ENCODE peak calls at places on chromosome 1, in six cellular contexts. Y, O, D, I, N and F are unnamed samples.

GRCh38 chr1:7101187-7101586 is 315.9 kb downstream of the CAMTA1 start:
- DNase-seq in Y (peak), O (no peak), D (no peak), I (no peak), N (no peak), F (no peak)

GRCh38 chr1:186091222-186091720 is 283.8 kb downstream of the TPR start:
- DNase-seq in Y (no peak), O (no peak), D (no peak), I (no peak), N (no peak), F (no peak)

GRCh38 chr1:93619507-93620168 is 62.0 kb downstream of the BCAR3 start:
- DNase-seq in Y (no peak), O (no peak), D (no peak), I (no peak), N (no peak), F (no peak)

GRCh38 chr1:181655756-181656155 is 172.4 kb downstream of the CACNA1E start:
- DNase-seq in Y (peak), O (no peak), D (no peak), I (no peak), N (no peak), F (no peak)

GRCh38 chr1:66779475-66780078 is 21.5 kb downstream of the INSL5 start:
- DNase-seq in Y (no peak), O (no peak), D (no peak), I (no peak), N (no peak), F (no peak)

GRCh38 chr1:149845416-149845815 is 54.0 kb upstream of the BOLA1 start:
- DNase-seq in Y (no peak), O (no peak), D (no peak), I (peak), N (no peak), F (no peak)

GRCh38 chr1:216183007-216183406 is 240.2 kb downstream of the USH2A start:
- DNase-seq in Y (peak), O (no peak), D (no peak), I (no peak), N (peak), F (no peak)

GRCh38 chr1:77375990-77376389 is 94.2 kb downstream of the AK5 start:
- DNase-seq in Y (no peak), O (peak), D (no peak), I (no peak), N (no peak), F (no peak)

GRCh38 chr1:247332215-247332900 is 691 bp upstream of the ZNF496 start:
- DNase-seq in Y (peak), O (peak), D (no peak), I (peak), N (no peak), F (peak)

GRCh38 chr1:225470691-225471452 is 43.0 kb upstream of the LBR start:
- DNase-seq in Y (no peak), O (no peak), D (no peak), I (no peak), N (no peak), F (no peak)

GRCh38 chr1:231278100-231278790 is 37.2 kb downstream of the GNPAT start:
- DNase-seq in Y (no peak), O (no peak), D (no peak), I (no peak), N (no peak), F (no peak)

GRCh38 chr1:226882631-226883409 is 12.4 kb downstream of the PSEN2 start:
- DNase-seq in Y (peak), O (no peak), D (peak), I (no peak), N (no peak), F (no peak)

GRCh38 chr1:216739771-216740170 is 16.5 kb upstream of the ESRRG start:
- DNase-seq in Y (no peak), O (no peak), D (no peak), I (no peak), N (no peak), F (no peak)

GRCh38 chr1:151405167-151405951 is 6.0 kb downstream of the PSMB4 start:
- DNase-seq in Y (no peak), O (no peak), D (no peak), I (no peak), N (no peak), F (no peak)

GRCh38 chr1:179742717-179743678 is at the start of gene FAM163A:
- DNase-seq in Y (no peak), O (peak), D (no peak), I (no peak), N (no peak), F (peak)

GRCh38 chr1:2190491-2190976 is 4.0 kb downstream of the FAAP20 start:
- DNase-seq in Y (no peak), O (no peak), D (no peak), I (no peak), N (no peak), F (no peak)

GRCh38 chr1:48235652-48236051 is 13.1 kb downstream of the SLC5A9 start:
- DNase-seq in Y (no peak), O (no peak), D (no peak), I (no peak), N (no peak), F (no peak)

GRCh38 chr1:7667625-7668218 is 103.4 kb upstream of the VAMP3 start:
- DNase-seq in Y (peak), O (peak), D (peak), I (peak), N (peak), F (peak)

GRCh38 chr1:162823771-162824525 is 33.4 kb downstream of the HSD17B7 start:
- DNase-seq in Y (no peak), O (no peak), D (no peak), I (no peak), N (no peak), F (no peak)

GRCh38 chr1:150464422-150464826 is 22.8 kb upstream of the TARS2 start:
- DNase-seq in Y (peak), O (peak), D (no peak), I (peak), N (peak), F (peak)

GRCh38 chr1:2044510-2045319 is 5.5 kb upstream of the PRKCZ start:
- DNase-seq in Y (peak), O (peak), D (no peak), I (peak), N (peak), F (peak)

GRCh38 chr1:230212405-230212936 is 145.4 kb downstream of the GALNT2 start:
- DNase-seq in Y (no peak), O (no peak), D (peak), I (no peak), N (no peak), F (no peak)

GRCh38 chr1:82160036-82160435 is 359.3 kb downstream of the ADGRL2 start:
- DNase-seq in Y (peak), O (no peak), D (no peak), I (no peak), N (no peak), F (no peak)

GRCh38 chr1:28112388-28113311 is 24.2 kb upstream of the EYA3 start:
- DNase-seq in Y (peak), O (no peak), D (no peak), I (peak), N (peak), F (peak)

GRCh38 chr1:165829888-165830287 is 2.5 kb downstream of the UCK2 start:
- DNase-seq in Y (no peak), O (no peak), D (no peak), I (no peak), N (no peak), F (no peak)

GRCh38 chr1:117561551-117561950 is 44.3 kb upstream of the TENT5C start:
- DNase-seq in Y (no peak), O (no peak), D (no peak), I (no peak), N (no peak), F (no peak)

GRCh38 chr1:32627596-32628162 is 22.7 kb downstream of the ZBTB8OS start:
- DNase-seq in Y (no peak), O (no peak), D (peak), I (no peak), N (no peak), F (no peak)
- TF ChIP-seq SMC3 in Y (no peak), O (no peak), D (no peak), I (no peak), N (no peak), F (no peak)

GRCh38 chr1:236041899-236042618 is 22.8 kb downstream of the NID1 start:
- DNase-seq in Y (no peak), O (no peak), D (no peak), I (no peak), N (no peak), F (no peak)

GRCh38 chr1:236038034-236038433 is 26.9 kb downstream of the NID1 start:
- DNase-seq in Y (no peak), O (no peak), D (no peak), I (no peak), N (no peak), F (no peak)

GRCh38 chr1:236044346-236044745 is 20.5 kb downstream of the NID1 start:
- DNase-seq in Y (no peak), O (no peak), D (no peak), I (no peak), N (no peak), F (no peak)

GRCh38 chr1:236035681-236036101 is 29.2 kb downstream of the NID1 start:
- DNase-seq in Y (peak), O (no peak), D (no peak), I (no peak), N (no peak), F (no peak)

DNA sequence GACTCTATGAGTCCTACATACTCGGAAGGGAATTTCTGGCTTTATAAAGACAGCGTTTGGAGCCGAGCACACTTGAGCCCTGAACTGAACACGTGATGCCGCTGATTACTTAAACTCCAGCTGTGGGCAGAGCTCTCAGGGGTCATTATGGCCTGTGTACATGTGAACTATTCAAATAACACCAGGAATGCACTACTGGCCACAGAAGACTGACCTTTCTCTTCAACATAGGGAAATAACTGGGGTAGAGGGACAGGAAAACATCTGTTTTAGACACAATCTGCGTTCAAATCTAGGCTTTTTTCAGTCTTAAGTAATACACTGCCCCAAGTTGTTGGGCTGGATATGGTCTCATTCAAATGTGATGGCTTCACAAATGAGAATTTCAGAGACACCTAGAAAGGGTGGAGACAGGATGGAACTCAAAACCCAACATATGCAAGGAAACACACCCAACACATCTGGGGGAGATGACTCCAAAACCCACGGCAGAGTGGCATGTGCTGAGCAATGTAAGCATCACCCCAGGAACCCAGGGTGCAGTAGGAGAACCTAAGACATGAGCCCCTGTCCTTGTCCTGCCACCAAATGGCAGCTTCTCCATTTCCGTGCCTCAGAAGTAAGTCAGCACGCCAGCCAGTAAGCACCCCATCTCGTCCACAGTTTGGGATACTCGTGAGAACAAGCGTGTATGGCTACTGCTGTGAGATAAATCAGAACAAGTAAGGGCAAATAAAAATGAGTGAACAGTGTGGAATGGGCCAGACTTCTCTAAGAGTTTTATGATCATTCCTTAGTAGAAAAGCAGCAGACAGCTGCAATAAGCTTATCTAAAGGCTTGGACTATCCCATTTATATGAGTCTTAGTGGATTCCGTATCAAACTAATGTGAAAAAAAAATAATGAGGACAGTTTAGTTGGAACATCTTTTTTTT is 24.9 kb downstream of the NID1 start:
- DNase-seq in Y (peak), O (no peak), D (no peak), I (no peak), N (peak), F (no peak)
- TF ChIP-seq SMC3 in Y (no peak), O (no peak), D (no peak), I (no peak), N (no peak), F (no peak)

GRCh38 chr1:143666851-143667250 is 304.9 kb downstream of the FAM72C start:
- DNase-seq in Y (no peak), O (no peak), D (no peak), I (no peak), N (no peak), F (no peak)
- TF ChIP-seq SMC3 in Y (no peak), O (no peak), D (no peak), I (no peak), N (no peak), F (no peak)

GRCh38 chr1:10965621-10966226 is 46.7 kb upstream of the TARDBP start:
- DNase-seq in Y (no peak), O (no peak), D (peak), I (no peak), N (no peak), F (no peak)
- TF ChIP-seq SMC3 in Y (no peak), O (no peak), D (no peak), I (no peak), N (no peak), F (no peak)

GRCh38 chr1:209751627-209752231 is 4.1 kb upstream of the TRAF3IP3 start:
- DNase-seq in Y (no peak), O (no peak), D (peak), I (no peak), N (no peak), F (no peak)

GRCh38 chr1:209759829-209760359 is 4.0 kb downstream of the TRAF3IP3 start:
- DNase-seq in Y (no peak), O (no peak), D (no peak), I (no peak), N (no peak), F (no peak)

GRCh38 chr1:209756608-209757445 is 974 bp downstream of the TRAF3IP3 start:
- DNase-seq in Y (no peak), O (no peak), D (peak), I (no peak), N (no peak), F (no peak)

GRCh38 chr1:209758360-209758759 is 2.5 kb downstream of the TRAF3IP3 start:
- DNase-seq in Y (no peak), O (no peak), D (no peak), I (no peak), N (no peak), F (no peak)

DNA sequence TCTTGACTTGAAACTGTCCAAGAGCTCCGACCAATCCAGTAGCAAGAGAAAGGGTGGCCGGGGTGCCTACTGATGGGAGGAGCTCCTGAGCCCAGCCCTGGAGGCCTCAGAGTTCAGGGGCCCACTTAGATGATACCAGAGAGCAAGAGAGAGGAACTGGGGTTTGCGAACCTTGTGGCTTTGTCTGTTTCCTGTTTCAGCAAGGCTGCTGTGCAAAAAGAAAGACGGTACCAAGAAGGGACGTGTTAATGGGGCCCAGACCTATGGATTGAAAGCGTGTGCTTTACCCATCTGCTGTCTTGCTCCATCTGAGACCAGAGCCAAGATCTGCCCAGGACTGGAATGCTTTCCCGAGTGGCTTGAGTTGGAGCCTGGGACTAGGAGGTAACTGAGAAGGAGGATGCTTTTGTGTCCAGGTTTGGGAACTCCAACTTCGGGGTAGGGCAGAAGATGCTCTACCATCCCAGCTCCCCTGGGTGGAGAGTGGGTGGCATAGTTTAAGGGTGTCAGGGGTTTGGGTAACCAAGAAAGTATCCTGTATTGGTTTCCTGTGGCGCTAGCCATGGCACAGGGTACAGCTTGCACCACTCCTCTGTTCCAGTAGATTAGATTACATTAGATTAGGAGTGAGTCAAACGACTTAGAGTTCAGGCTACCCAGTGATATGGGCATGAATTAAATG is at the start of gene TRAF3IP3:
- DNase-seq in Y (no peak), O (no peak), D (peak), I (no peak), N (no peak), F (no peak)
- TF ChIP-seq SMC3 in Y (no peak), O (no peak), D (no peak), I (no peak), N (no peak), F (no peak)

GRCh38 chr1:168497376-168497952 is 46.3 kb downstream of the XCL2 start:
- DNase-seq in Y (no peak), O (no peak), D (no peak), I (no peak), N (peak), F (no peak)

GRCh38 chr1:168498159-168498609 is 45.6 kb downstream of the XCL2 start:
- DNase-seq in Y (peak), O (no peak), D (no peak), I (no peak), N (no peak), F (no peak)

GRCh38 chr1:168504064-168504837 is 39.5 kb downstream of the XCL2 start:
- DNase-seq in Y (peak), O (no peak), D (peak), I (no peak), N (no peak), F (peak)

DNA sequence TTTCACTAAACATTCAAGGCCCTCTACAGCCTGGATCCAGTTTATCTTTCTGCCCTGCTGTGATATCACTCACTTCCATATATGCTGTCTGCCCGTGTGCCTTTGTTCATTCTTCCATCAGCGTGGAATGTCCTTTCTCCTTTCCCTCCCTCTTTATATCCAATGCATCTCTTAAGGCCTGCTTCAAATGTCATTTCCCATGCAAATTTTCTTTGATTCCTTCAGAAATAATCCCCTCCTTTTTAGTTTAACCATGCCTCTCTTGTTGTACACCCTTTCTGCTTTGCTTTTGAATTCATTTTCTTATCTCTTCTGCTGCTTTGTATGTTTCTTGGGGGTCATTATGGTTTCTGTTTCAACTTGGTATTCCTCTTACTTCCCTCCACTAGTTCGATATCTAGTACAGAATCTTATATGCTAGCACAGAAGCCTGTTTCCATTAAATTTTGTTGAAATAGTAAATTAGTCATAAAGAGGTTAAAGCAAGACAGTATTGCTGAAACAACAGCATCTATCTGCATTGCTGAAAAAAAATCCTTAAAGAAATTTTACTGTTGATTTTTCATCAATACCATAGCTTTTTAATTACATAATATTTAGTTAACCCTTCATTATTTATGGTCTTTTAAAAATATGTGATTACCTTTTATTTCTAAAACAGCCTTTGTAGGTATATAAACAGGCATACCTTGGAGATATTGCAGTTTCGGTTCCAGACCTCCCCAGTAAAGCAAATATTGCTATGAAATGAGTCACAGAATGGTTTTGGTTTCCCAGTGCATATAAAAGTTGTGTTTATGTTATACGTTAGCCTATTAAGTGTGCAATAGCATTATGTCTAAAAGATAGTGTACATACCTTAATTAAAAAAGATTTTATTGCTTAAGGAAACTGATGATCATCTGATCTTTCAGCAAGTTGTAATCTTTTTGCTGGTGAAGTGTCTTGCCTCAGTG is 44.4 kb downstream of the XCL2 start:
- DNase-seq in Y (peak), O (no peak), D (no peak), I (no peak), N (no peak), F (no peak)
- TF ChIP-seq SMC3 in Y (no peak), O (no peak), D (no peak), I (no peak), N (no peak), F (no peak)

DNA sequence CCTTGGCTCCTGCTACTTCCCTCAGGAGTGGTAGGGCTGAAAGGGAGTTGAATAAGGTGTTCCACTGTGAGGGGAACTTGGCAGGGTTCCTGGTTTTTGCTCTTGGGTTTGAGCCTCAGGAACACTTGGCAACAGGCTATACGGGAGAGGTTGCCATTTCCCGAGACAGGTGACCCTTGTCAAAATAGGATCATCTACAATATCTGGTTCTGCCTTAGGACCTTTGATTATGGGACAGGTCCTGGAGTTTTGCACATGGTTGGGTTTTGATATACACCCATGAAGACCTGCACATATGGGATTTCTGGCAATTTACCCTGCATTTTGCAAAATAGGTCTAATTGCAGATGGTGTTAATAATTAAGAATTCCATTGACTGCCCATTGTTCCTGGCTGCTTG is 31.1 kb downstream of the YY1AP1 start:
- DNase-seq in Y (no peak), O (no peak), D (no peak), I (no peak), N (no peak), F (no peak)
- TF ChIP-seq SMC3 in Y (no peak), O (no peak), D (no peak), I (no peak), N (no peak), F (no peak)